ENCODE peak calls at places on chromosomes 7 and 10, in six cellular contexts. B is GM23248; I is memory B cell; R is iris pigment epithelial cell; K is posterior vena cava; L is CD4-positive, alpha-beta T cell. F is an unnamed sample.

GRCh38 chr7:132732466-132732865 is 156.2 kb upstream of the PLXNA4 start:
- DNase-seq in K (no peak), B (no peak), R (no peak), L (no peak), I (no peak), F (no peak)

GRCh38 chr7:123601530-123601929 is at the start of gene ASB15:
- DNase-seq in K (no peak), L (no peak), I (no peak), R (peak), B (no peak), F (no peak)

GRCh38 chr10:111267673-111268072 is 190.8 kb downstream of the ADRA2A start:
- DNase-seq in I (no peak), R (no peak), L (no peak), B (no peak), K (no peak), F (no peak)

GRCh38 chr10:114239994-114240345 is 916 bp downstream of the VWA2 start:
- DNase-seq in I (no peak), K (no peak), B (no peak), R (no peak), L (no peak), F (no peak)

GRCh38 chr7:127252736-127253288 is at the start of gene GRM8:
- DNase-seq in K (peak), R (peak), I (peak), L (no peak), B (peak), F (no peak)

GRCh38 chr10:51010977-51011376 is 63.3 kb upstream of the PRKG1 start:
- DNase-seq in L (no peak), R (peak), B (peak), K (no peak), I (no peak), F (no peak)

GRCh38 chr7:27165089-27165654 is at the start of gene HOXA9:
- DNase-seq in B (peak), R (no peak), I (no peak), L (no peak), K (peak), F (no peak)

GRCh38 chr10:129626801-129627434 is 159.9 kb downstream of the MGMT start:
- DNase-seq in I (no peak), B (no peak), R (no peak), K (no peak), L (no peak), F (no peak)

GRCh38 chr7:105654994-105655900 is 74.0 kb upstream of the EFCAB10 start:
- DNase-seq in I (no peak), R (peak), L (no peak), B (peak), K (no peak), F (no peak)

GRCh38 chr7:33821970-33822369 is 83.4 kb upstream of the BMPER start:
- DNase-seq in B (peak), I (no peak), L (no peak), R (no peak), K (no peak), F (no peak)

GRCh38 chr10:28470873-28471704 is 61.8 kb upstream of the WAC start:
- DNase-seq in L (no peak), R (no peak), B (peak), K (no peak), I (no peak), F (no peak)

GRCh38 chr10:98611432-98611831 is 164.7 kb upstream of the HPS1 start:
- DNase-seq in B (peak), R (peak), L (no peak), K (no peak), I (no peak), F (no peak)

GRCh38 chr7:82740246-82740848 is 296.8 kb upstream of the CACNA2D1 start:
- DNase-seq in R (peak), L (no peak), K (no peak), I (no peak), B (peak), F (no peak)

GRCh38 chr10:3853016-3853415 is 68.0 kb upstream of the KLF6 start:
- DNase-seq in L (no peak), B (no peak), R (no peak), I (no peak), K (no peak), F (no peak)

GRCh38 chr10:25078659-25079429 is 62.4 kb downstream of the THNSL1 start:
- DNase-seq in R (no peak), I (no peak), L (no peak), B (peak), K (no peak), F (no peak)

GRCh38 chr7:43467406-43467805 is 115.5 kb upstream of the STK17A start:
- DNase-seq in I (no peak), K (no peak), L (no peak), R (peak), B (peak), F (no peak)

GRCh38 chr10:71975087-71975890 is 11.1 kb downstream of the CHST3 start:
- DNase-seq in I (no peak), L (no peak), B (peak), R (no peak), K (no peak), F (no peak)

GRCh38 chr7:33903770-33904679 is 1.3 kb upstream of the BMPER start:
- DNase-seq in I (peak), B (peak), K (peak), L (no peak), R (peak), F (no peak)

GRCh38 chr10:30705086-30705624 is 75.6 kb upstream of the LYZL2 start:
- DNase-seq in B (no peak), L (peak), K (no peak), R (no peak), I (peak), F (no peak)

F was measured in T follicular helper cell.